ENCODE peak calls at places on chromosomes 16 and 17, in four cellular contexts. K is heart left ventricle, M is adrenal gland, Q is A673. H is an unnamed sample.
A peak's percentile ranks its signal among the peaks of the same experiment; 100 is the strongest.

GRCh38 chr17:75623386-75623785 is 9.8 kb upstream of the SMIM5 start:
- DNase-seq in K (no peak), M (no peak), Q (no peak), H (no peak)

GRCh38 chr16:30721167-30721566 is 22.2 kb downstream of the SRCAP start:
- DNase-seq in K (no peak), M (no peak), Q (no peak), H (no peak)

GRCh38 chr16:30946671-30947532 is 2.0 kb upstream of the ORAI3 start:
- DNase-seq in K (no peak), M (no peak), Q (no peak), H (no peak)

GRCh38 chr16:89149386-89149785 is 22.2 kb upstream of the CDH15 start:
- DNase-seq in K (peak; percentile 4), M (no peak), Q (no peak), H (no peak)

GRCh38 chr17:57385975-57386374 is 129.7 kb downstream of the MSI2 start:
- DNase-seq in K (no peak), M (no peak), Q (no peak), H (no peak)

GRCh38 chr16:66247516-66248089 is 118.9 kb upstream of the CDH5 start:
- DNase-seq in K (no peak), M (no peak), Q (no peak), H (no peak)

GRCh38 chr16:56950881-56951771 is 10.6 kb upstream of the CETP start:
- DNase-seq in K (peak; percentile 38), M (peak; percentile 54), Q (peak; percentile 64), H (peak; percentile 78)

GRCh38 chr17:40496170-40496569 is 5.3 kb downstream of the TNS4 start:
- DNase-seq in K (no peak), M (no peak), Q (no peak), H (no peak)

GRCh38 chr16:56944954-56945839 is 13.3 kb downstream of the HERPUD1 start:
- DNase-seq in K (no peak), M (no peak), Q (no peak), H (peak; percentile 57)

GRCh38 chr16:56193951-56194726 is 2.9 kb downstream of the GNAO1 start:
- DNase-seq in K (peak; percentile 91), M (peak; percentile 74), Q (peak; percentile 77), H (peak; percentile 83)

GRCh38 chr16:30747331-30747730 is 894 bp upstream of the PHKG2 start:
- DNase-seq in K (no peak), M (no peak), Q (no peak), H (no peak)

GRCh38 chr17:78159575-78160158 is 8.7 kb upstream of the SYNGR2 start:
- DNase-seq in K (no peak), M (no peak), Q (no peak), H (no peak)

GRCh38 chr17:74842599-74843351 is 16.9 kb downstream of the GRIN2C start:
- DNase-seq in K (peak; percentile 89), M (peak; percentile 85), Q (peak; percentile 72), H (peak; percentile 77)

GRCh38 chr16:57113042-57113453 is 20.7 kb downstream of the CPNE2 start:
- DNase-seq in K (no peak), M (no peak), Q (no peak), H (no peak)

GRCh38 chr17:16363749-16364536 is 10.7 kb upstream of the CENPV start:
- DNase-seq in K (peak; percentile 66), M (peak; percentile 83), Q (peak; percentile 83), H (peak; percentile 87)

GRCh38 chr17:81710514-81711308 is 1.4 kb upstream of the SLC25A10 start:
- DNase-seq in K (no peak), M (no peak), Q (no peak), H (peak; percentile 34)

GRCh38 chr17:81711814-81712467 is at the start of gene SLC25A10:
- DNase-seq in K (peak; percentile 79), M (peak; percentile 94), Q (peak; percentile 90), H (peak; percentile 97)

GRCh38 chr17:81713004-81713555 is 996 bp downstream of the SLC25A10 start:
- DNase-seq in K (no peak), M (no peak), Q (no peak), H (peak; percentile 38)

GRCh38 chr17:81713556-81714411 is 1.7 kb downstream of the SLC25A10 start:
- DNase-seq in K (no peak), M (no peak), Q (no peak), H (peak; percentile 71)

GRCh38 chr17:81712468-81713003 is 452 bp downstream of the SLC25A10 start:
- DNase-seq in K (no peak), M (peak; percentile 50), Q (no peak), H (peak; percentile 58)
- TF ChIP-seq CTCF in K (no peak), M (no peak), Q (peak; percentile 19), H (peak; percentile 32)

DNA sequence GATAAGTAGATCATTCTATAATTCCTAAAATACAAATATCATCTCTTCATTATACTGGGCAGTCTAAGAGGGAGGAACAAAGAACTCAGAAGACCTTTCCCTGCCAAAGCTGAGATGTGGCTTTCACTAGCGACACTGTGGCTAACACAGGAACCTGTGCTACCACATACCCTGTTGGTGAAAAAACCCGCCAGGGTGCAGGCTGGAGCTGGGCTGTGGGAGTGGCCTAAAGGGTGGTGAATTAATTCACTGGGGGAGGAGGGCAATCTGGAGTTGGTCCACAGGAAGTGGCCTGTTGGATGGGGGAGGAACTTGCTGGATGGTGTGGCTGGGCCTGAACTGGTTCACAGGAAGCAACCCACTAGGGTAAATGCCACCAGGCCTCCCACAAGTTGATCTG is 7.4 kb downstream of the ZNF594 start:
- DNase-seq in K (no peak), M (no peak), Q (no peak), H (no peak)
- H3K9me3 ChIP-seq in K (peaks cover 89% of the 10 kb centered on the region), M (peaks cover 26% of the 10 kb centered on the region), Q (peaks cover 95% of the 10 kb centered on the region), H (peaks cover 83% of the 10 kb centered on the region)

DNA sequence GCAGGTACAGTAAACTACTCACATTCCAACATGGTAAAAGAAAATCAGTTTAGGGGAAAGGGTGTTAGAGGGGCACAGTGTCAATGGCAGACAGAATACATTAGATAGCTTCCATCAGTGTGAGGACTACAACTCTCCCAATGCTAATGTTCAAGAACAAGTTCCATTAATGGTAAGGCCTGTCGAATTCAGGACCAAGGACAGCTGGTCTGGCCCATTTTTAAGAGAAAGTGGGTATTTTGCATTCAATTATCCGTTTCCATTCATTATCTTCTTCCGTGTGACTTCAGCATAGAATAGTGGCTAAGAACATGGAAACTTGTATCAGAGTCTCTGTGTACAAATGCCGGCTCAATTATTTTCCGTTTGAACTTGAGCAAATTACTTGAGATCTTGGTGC is 98.4 kb downstream of the XYLT1 start:
- DNase-seq in K (no peak), M (no peak), Q (no peak), H (no peak)
- H3K4me1 ChIP-seq in K (peaks cover 16% of the 10 kb centered on the region), M (peaks cover 18% of the 10 kb centered on the region), Q (peaks cover 16% of the 10 kb centered on the region), H (peaks cover 24% of the 10 kb centered on the region)

DNA sequence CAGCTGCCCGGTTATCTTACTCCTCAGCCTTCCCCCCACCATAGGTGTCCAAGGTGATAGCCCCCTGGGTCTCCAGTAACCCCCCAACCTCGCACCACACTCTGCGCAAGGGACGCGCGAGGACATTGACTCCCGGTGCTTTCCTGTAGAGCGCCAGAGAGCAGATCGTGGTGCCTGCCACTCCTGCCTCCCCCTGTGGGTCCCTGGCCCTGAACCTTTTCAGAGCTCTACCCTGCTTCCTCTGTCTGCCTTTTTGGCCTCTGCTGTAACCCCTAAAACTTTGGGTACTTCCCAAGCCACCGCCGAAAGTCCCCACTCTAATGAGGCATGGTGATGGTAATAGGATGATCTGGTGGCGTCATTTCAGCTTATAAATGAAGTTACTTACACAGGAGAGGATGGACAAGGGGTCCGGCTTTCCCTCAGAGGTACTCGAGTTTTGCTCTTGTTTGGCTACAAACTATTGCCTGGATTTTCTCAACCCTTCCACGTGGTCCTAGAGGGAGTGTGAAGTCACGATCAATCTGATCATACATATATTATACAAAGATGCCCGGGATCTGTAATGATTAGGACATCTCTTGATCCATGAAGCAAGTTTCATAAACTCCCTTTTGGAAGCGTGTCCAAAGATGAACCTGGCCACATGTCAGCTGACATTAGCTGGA is 2.1 kb upstream of the CDH11 start:
- DNase-seq in K (no peak), M (no peak), Q (no peak), H (no peak)
- TF ChIP-seq CTCF in K (no peak), M (no peak), Q (no peak), H (no peak)

GRCh38 chr17:34220776-34221390 is 34.2 kb upstream of the CCL2 start:
- DNase-seq in K (no peak), M (peak; percentile 11), Q (no peak), H (no peak)
- H3K9me3 ChIP-seq in K (no peaks in the 10 kb centered on the region), M (no peaks in the 10 kb centered on the region), Q (no peaks in the 10 kb centered on the region), H (no peaks in the 10 kb centered on the region)

GRCh38 chr16:9095998-9096397 is 4.6 kb downstream of the HAPSTR1 start:
- DNase-seq in K (no peak), M (no peak), Q (no peak), H (no peak)
- H3K4me1 ChIP-seq in K (peaks cover 77% of the 10 kb centered on the region), M (peaks cover 55% of the 10 kb centered on the region), Q (peaks cover 33% of the 10 kb centered on the region), H (peaks cover 79% of the 10 kb centered on the region)

GRCh38 chr17:17972126-17972951 is at the start of the genes DRC3 and TOM1L2:
- DNase-seq in K (peak; percentile 100), M (peak; percentile 100), Q (peak; percentile 100), H (peak; percentile 100)
- TF ChIP-seq CTCF in K (no peak), M (no peak), Q (no peak), H (no peak)

GRCh38 chr16:35690413-35690812 is 2231.0 kb downstream of the TP53TG3F start:
- DNase-seq in K (no peak), M (no peak), Q (no peak), H (no peak)
- H3K9me3 ChIP-seq in K (peaks cover 17% of the 10 kb centered on the region), M (no peaks in the 10 kb centered on the region), Q (peaks cover 53% of the 10 kb centered on the region), H (no peaks in the 10 kb centered on the region)

H was measured in body of pancreas.